ENCODE peak calls at places on chromosomes 1 and 21, in seven cellular contexts. G, I, Q, E, O, C and P are unnamed samples.

GRCh38 chr1:204419064-204419403 is 7.4 kb upstream of the PPP1R15B start:
- DNase-seq in C (no peak), Q (peak; percentile 20), I (no peak), O (no peak), E (no peak), G (no peak), P (no peak)

GRCh38 chr1:117366281-117366981 is 818 bp upstream of the MAN1A2 start:
- DNase-seq in G (no peak), I (no peak), C (peak; percentile 98), E (peak; percentile 99), Q (peak; percentile 44), O (peak; percentile 5), P (no peak)

GRCh38 chr1:56429288-56429687 is 150.1 kb downstream of the PLPP3 start:
- DNase-seq in I (no peak), O (no peak), Q (no peak), E (no peak), G (no peak), C (no peak), P (no peak)

GRCh38 chr1:113780363-113781146 is 21.3 kb upstream of the PHTF1 start:
- DNase-seq in E (no peak), C (no peak), G (no peak), I (no peak), O (no peak), Q (no peak), P (no peak)

GRCh38 chr1:45334308-45335245 is 5.4 kb upstream of the TOE1 start:
- DNase-seq in C (no peak), E (no peak), O (no peak), Q (no peak), I (no peak), G (no peak), P (no peak)

GRCh38 chr1:206909167-206909882 is 12.1 kb downstream of the IL24 start:
- DNase-seq in E (peak; percentile 77), G (no peak), Q (no peak), O (no peak), C (peak; percentile 82), I (no peak), P (no peak)

GRCh38 chr21:36155603-36156338 is 853 bp upstream of the DOP1B start:
- DNase-seq in Q (no peak), I (no peak), E (no peak), G (no peak), C (no peak), O (no peak), P (no peak)

GRCh38 chr1:153277852-153278251 is 18.4 kb downstream of the LORICRIN start:
- DNase-seq in C (no peak), Q (peak; percentile 28), E (peak; percentile 35), G (peak; percentile 18), O (no peak), I (peak; percentile 66), P (no peak)

GRCh38 chr1:80384037-80384830 is 1377.7 kb upstream of the ADGRL4 start:
- DNase-seq in O (no peak), I (no peak), Q (no peak), E (no peak), G (no peak), C (no peak), P (no peak)

DNA sequence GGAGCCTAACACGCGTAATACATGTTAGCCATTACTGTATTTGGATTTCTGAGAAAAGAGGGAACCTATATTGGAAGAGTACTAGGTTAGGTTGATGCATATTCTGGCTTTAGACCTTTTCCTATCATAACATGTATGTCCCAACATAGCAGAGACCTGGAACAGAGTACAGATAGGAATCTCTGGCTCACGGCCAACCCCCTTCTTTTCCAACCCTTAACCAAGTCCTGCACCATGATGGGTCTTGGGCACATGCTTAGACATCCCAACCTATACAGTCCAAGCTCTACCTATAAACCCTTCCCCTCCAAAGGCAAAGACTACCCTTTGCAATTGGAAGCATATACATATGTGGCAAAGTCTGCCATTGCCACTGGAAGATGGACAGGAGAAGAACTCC is 227.9 kb downstream of the TM2D1 start:
- DNase-seq in Q (no peak), E (no peak), O (no peak), G (no peak), I (no peak), C (no peak), P (no peak)
- H3K27ac ChIP-seq in Q (no peak overlapping the region), E (no peak overlapping the region), O (no peak overlapping the region), G (peak overlapping the region; percentile 23), I (no peak overlapping the region), C (no peak overlapping the region), P (no peak overlapping the region)

DNA sequence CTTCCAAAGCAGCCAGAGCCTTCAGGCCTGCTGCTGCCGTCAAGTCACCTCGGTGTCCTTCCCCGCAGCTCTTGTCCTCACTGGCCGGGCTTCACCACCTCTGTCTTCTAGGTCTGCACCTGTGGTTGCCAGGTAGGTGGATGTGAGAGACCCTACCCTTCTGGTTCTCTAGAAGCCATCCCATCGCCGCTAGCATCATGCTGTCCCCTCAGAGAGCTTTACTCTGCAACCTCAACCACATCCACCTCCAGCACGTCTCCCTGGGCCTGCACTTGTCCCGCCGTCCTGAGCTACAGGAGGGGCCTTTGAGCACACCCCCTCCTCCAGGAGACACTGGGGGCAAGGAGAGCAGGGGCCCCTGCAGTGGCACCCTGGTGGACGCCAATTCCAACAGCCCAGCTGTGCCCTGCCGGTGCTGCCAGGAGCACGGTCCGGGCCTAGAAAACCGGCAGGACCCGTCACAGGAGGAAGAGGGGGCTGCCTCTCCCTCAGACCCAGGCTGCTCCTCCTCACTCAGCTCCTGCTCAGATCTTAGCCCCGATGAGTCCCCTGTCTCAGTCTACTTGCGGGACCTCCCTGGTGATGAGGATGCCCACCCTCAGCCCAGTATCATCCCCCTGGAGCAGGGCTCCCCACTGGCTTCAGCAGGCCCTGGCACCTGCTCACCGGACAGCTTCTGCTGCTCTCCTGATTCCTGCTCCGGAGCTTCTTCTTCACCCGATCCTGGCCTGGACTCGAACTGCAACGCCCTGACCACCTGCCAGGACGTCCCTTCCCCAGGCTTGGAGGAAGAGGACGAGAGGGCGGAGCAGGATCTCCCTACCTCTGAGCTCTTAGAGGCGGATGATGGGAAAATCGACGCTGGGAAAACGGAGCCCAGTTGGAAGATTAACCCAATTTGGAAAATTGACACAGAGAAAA is 1.1 kb downstream of the RUSC1 start:
- DNase-seq in O (no peak), G (no peak), Q (no peak), I (no peak), E (no peak), C (peak; percentile 22), P (no peak)
- TF ChIP-seq SIN3A in O (no peak), G (no peak), Q (no peak), I (no peak), E (no peak), C (no peak), P (no peak)

GRCh38 chr1:214448536-214448935 is 102.9 kb downstream of the PTPN14 start:
- DNase-seq in I (no peak), Q (no peak), O (no peak), C (no peak), E (no peak), G (no peak), P (no peak)

GRCh38 chr1:214445201-214445600 is 106.2 kb downstream of the PTPN14 start:
- DNase-seq in G (no peak), I (no peak), O (no peak), Q (no peak), C (peak; percentile 19), E (no peak), P (no peak)

GRCh38 chr1:214445846-214446614 is 105.4 kb downstream of the PTPN14 start:
- DNase-seq in O (no peak), C (no peak), I (peak; percentile 83), E (no peak), Q (no peak), G (no peak), P (no peak)

GRCh38 chr1:214447557-214447871 is 103.9 kb downstream of the PTPN14 start:
- DNase-seq in I (no peak), G (no peak), E (no peak), O (no peak), Q (no peak), C (no peak), P (no peak)

DNA sequence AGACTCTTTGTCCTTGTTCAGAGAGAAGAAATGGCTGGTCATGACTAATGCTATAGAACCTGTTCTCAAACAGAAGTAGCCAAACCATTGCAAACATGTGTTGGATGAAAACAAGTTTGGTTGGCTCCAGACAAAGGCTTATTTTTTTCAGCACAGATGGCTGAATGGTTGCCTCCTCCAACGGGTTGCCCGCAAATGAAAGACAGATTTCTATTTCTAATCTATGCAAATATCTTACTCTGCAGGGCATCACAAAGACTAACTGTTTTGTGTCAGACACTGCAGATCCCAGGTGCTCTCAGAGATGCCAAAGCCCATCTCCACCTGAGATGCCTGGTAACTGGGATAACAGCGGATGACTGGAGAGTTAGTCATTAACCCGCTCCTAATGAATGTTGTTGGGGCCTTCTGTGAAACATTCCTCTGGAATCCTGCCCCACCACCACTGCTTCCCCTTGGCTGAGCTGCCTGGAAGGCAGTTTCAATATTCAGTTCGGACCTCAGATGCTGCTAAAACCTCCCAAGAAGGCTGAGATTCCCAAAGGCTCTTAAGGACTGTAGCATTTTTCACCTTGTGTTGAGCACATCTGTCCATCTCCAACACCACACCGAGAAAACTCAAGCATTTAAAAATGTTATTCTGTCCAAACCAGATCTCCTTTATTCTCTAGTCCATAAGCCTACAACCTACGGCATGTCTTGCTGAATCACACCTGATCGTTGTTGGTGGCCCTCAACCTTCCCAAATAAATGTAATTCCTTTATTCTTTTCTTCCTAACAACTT is 104.4 kb downstream of the PTPN14 start:
- DNase-seq in Q (peak; percentile 85), C (peak; percentile 42), O (peak; percentile 82), I (peak; percentile 93), G (peak; percentile 85), E (no peak), P (no peak)
- H3K27ac ChIP-seq in Q (peak overlapping the region; percentile 28), C (peak overlapping the region; percentile 97), O (peak overlapping the region; percentile 86), I (peak overlapping the region; percentile 81), G (peak overlapping the region; percentile 98), E (no peak overlapping the region), P (no peak overlapping the region)

GRCh38 chr1:178933709-178934573 is 63.1 kb upstream of the ANGPTL1 start:
- DNase-seq in I (no peak), Q (no peak), C (no peak), E (no peak), G (no peak), O (no peak), P (no peak)

GRCh38 chr1:178932552-178932906 is 61.7 kb upstream of the ANGPTL1 start:
- DNase-seq in Q (no peak), E (no peak), C (no peak), G (no peak), I (no peak), O (no peak), P (no peak)

GRCh38 chr1:178932966-178933603 is 62.2 kb upstream of the ANGPTL1 start:
- DNase-seq in O (no peak), E (no peak), I (no peak), Q (no peak), C (no peak), G (no peak), P (no peak)

GRCh38 chr1:178934574-178934945 is 63.7 kb upstream of the ANGPTL1 start:
- DNase-seq in C (no peak), O (no peak), E (no peak), I (no peak), G (no peak), Q (no peak), P (no peak)

DNA sequence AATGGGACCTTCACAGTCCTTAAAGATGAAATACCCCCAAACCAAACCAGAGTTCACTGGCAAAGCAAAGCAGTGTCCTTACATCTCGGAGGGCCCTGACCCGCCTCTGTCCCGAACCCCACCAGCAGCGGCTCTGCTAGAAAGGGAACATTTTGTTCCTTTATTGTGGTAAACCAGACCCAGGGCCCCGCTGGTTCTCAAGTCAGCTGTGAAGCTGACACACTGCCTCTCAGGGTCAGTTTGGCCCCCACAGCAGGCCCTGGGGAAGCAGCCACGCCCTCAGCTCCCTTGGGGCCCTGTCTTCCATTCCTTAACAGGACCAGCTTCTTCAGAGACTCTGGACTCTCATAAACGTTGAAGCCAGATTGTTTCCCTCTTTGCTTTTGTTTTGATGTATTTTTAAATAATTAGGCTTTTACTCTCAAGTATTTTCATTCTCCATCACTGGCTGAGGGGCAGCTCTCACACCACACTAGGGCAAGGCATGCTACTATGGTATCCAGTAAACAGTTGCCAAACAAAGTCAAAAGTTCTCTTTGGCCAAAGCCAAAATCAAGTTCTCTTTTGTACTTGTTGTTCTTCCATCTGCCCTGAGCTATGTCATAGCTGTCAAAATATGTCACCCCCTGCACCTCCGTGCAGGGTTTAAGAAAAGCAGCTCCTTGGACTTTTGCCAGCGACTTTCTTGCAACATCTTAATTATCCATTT is 61.1 kb upstream of the ANGPTL1 start:
- DNase-seq in O (no peak), I (no peak), C (no peak), Q (no peak), E (no peak), G (no peak), P (no peak)
- TF ChIP-seq SIN3A in O (no peak), I (no peak), C (no peak), Q (no peak), E (no peak), G (no peak), P (no peak)